ENCODE peak calls at places on chromosomes 3 and 15, in six cellular contexts. R is mesenchymal stem cell, U is IMR-90, F is H9, C is trophoblast cell, H is mesendoderm. M is an unnamed sample.

GRCh38 chr3:56680054-56680453 is 3.0 kb downstream of the TASOR start:
- DNase-seq in R (no peak), U (no peak), F (no peak), C (no peak), H (no peak), M (no peak)

GRCh38 chr3:149678365-149678948 is 20.6 kb upstream of the WWTR1 start:
- DNase-seq in R (no peak), U (no peak), F (no peak), C (peak), H (peak), M (no peak)

GRCh38 chr3:176202652-176203051 is 994.6 kb downstream of the TBL1XR1 start:
- DNase-seq in R (no peak), U (no peak), F (no peak), C (no peak), H (no peak), M (no peak)

GRCh38 chr3:190446492-190447301 is 3.0 kb downstream of the TMEM207 start:
- DNase-seq in R (peak), U (no peak), F (no peak), C (peak), H (peak), M (no peak)

GRCh38 chr15:37951999-37952398 is 17.6 kb downstream of the TMCO5A start:
- DNase-seq in R (no peak), U (no peak), F (no peak), C (no peak), H (no peak), M (no peak)

GRCh38 chr3:140358696-140359095 is 319.2 kb upstream of the TRIM42 start:
- DNase-seq in R (no peak), U (no peak), F (no peak), C (no peak), H (no peak), M (peak)

GRCh38 chr3:22236490-22237271 is 485.7 kb upstream of the ZNF385D start:
- DNase-seq in R (no peak), U (no peak), F (no peak), C (no peak), H (no peak), M (no peak)

GRCh38 chr15:28021281-28022039 is 77.7 kb downstream of the OCA2 start:
- DNase-seq in R (peak), U (peak), F (peak), C (peak), H (peak), M (peak)

GRCh38 chr15:101062063-101062462 is 142.9 kb downstream of the LRRK1 start:
- DNase-seq in R (no peak), U (no peak), F (peak), C (no peak), H (no peak), M (no peak)
- H2BK120ac ChIP-seq in R (no peak), U (no peak), F (no peak), C (no peak), H (no peak), M (no peak)

GRCh38 chr3:194054540-194054939 is 81.4 kb upstream of the HES1 start:
- DNase-seq in R (no peak), U (no peak), F (peak), C (no peak), H (no peak), M (no peak)
- H2BK120ac ChIP-seq in R (no peak), U (no peak), F (no peak), C (no peak), H (no peak), M (peak)

DNA sequence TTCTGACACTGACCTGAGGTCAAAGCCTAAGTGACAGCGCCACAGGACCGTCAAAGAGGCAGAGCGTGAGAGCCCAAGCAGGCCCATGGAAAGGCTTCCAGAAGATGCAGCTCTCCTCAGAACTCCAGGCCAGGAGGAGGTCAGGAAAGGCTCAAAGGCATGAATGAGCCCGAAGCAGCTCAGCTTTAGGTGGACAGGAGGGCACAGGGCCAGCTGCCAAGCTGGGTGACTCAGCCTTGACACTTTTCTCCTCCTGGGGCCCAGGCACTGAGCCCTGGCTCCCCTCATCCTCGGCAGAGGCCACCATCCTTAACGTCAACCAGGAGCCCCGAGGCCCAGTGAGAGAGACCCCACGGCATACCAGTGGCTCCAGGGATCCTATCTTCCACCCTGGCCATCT is 62.9 kb downstream of the ADCY5 start:
- DNase-seq in R (no peak), U (peak), F (no peak), C (no peak), H (no peak), M (no peak)
- H2BK120ac ChIP-seq in R (no peak), U (no peak), F (no peak), C (no peak), H (no peak), M (no peak)

DNA sequence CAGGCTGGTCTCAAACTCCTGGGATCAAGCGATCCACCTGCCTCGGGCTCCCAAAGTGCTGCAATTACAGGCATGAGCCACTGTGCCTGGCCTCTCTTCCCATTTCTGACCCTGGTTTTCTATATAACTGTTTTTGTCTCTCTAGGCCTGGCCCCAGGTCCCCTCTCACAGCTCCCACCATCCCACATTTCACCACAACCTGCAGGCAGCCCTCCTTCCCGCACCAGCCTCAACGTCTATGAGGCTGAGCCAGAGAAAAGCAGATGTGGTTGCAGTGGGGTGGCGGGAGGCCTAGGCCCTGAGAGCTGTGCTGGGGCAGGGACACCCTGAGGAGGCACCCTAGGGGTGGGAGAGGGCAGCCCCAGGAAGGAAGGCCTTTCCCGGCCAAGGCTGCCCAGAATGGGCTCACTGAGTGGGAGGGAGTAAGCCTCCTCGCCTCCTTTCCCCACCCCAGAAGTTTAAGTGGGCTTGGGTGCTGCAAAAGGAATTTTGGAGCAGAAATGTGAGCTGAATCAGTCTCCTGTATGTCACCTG is 99.7 kb downstream of the LSM3 start:
- DNase-seq in R (no peak), U (no peak), F (no peak), C (no peak), H (no peak), M (no peak)
- H2BK120ac ChIP-seq in R (no peak), U (no peak), F (no peak), C (peak), H (peak), M (no peak)

DNA sequence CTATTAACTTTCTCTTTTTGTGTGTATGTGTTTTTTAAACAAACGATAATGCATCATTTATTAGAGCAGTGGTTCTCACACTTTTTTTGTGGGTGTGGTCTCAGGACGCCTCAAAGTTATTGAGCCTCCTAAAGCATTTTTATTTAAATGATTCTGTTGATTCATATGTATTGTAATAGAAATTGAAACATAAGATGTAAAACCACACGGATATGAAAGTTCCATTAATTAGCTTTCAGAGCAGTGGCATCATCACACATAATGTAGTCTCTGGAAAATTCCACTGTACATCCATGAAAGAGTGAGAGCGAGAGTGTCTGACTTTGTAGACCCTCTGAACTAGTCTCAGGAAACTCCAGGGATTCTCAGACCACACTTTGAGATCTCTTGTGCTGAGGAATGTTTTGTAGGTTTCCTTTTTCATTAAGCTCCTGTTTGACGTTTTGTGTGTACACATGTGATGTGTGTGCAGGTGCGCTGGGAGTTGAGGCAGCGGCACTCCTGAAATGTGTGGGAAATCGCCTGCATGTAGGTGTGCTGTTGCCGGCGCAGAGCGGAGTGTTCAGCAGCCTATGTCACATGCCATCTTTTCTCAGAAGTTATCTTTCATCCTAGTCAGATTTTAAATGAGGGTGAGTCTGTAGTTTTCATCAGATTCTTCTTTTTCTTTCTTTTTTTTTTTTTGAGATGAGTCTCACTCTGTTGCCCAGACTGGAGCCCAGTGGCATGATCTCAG is 5.3 kb upstream of the TRAK1 start:
- DNase-seq in R (no peak), U (no peak), F (no peak), C (no peak), H (no peak), M (no peak)
- H2BK120ac ChIP-seq in R (no peak), U (no peak), F (no peak), C (no peak), H (no peak), M (no peak)

DNA sequence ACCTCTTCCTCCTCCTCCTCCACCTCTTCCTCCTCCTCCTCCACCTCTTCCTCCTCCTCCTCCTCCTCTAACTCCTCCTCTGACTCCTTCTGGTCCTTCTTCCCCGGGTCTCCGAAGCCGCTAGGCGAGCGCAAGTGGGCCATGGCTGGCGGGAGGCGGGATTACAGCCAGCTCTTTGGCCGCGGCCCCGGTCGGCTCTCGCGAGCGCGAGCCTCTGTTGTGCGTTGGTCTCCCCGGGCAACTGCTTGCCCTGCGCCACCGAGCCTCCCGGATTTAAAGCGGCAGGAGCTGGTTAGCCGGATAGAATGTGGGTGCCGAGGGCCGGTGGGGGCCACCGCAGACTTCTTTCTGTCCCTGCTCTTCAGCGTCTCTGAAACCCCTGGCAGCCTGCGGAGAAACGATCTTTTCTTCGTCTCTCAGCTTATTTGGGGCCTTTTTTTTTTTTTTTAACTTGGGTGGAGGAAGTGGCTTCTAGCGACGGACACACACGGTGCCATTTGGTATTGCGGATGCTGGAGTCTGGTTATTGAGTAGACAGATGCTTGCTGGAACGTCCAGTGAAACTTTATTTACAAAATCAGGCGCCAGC is at the start of gene ERICH6:
- DNase-seq in R (peak), U (peak), F (peak), C (peak), H (peak), M (peak)
- H2BK120ac ChIP-seq in R (peak), U (peak), F (no peak), C (peak), H (no peak), M (peak)

M was measured in neuronal stem cell.